ENCODE peak calls at places on chromosome 16, in five cellular contexts. E, Y, S, D and V are unnamed samples.

GRCh38 chr16:19329932-19330331 is 44.4 kb downstream of the CLEC19A start:
- DNase-seq in E (no peak), Y (no peak), S (no peak), D (peak; percentile 44), V (no peak)

GRCh38 chr16:89052824-89053724 is 40.6 kb upstream of the ACSF3 start:
- DNase-seq in E (peak; percentile 90), Y (peak; percentile 42), S (peak; percentile 100), D (peak; percentile 49), V (no peak)

GRCh38 chr16:70480127-70481105 is 26.0 kb downstream of the FCSK start:
- DNase-seq in E (no peak), Y (peak; percentile 42), S (no peak), D (no peak), V (no peak)

GRCh38 chr16:57696240-57696639 is 1.6 kb downstream of the DRC7 start:
- DNase-seq in E (no peak), Y (no peak), S (no peak), D (no peak), V (no peak)

GRCh38 chr16:16014329-16015224 is 65.2 kb downstream of the ABCC1 start:
- DNase-seq in E (no peak), Y (no peak), S (no peak), D (peak; percentile 42), V (peak; percentile 98)

GRCh38 chr16:51155901-51156810 is 5.1 kb upstream of the SALL1 start:
- DNase-seq in E (peak; percentile 28), Y (no peak), S (no peak), D (peak; percentile 63), V (no peak)

GRCh38 chr16:71504901-71505300 is 15.8 kb upstream of the ZNF19 start:
- DNase-seq in E (no peak), Y (no peak), S (no peak), D (no peak), V (no peak)

GRCh38 chr16:70250748-70251650 is 741 bp downstream of the EXOSC6 start:
- DNase-seq in E (peak; percentile 76), Y (peak; percentile 43), S (peak; percentile 46), D (peak; percentile 79), V (no peak)

GRCh38 chr16:27113341-27113841 is 46.7 kb downstream of the C16orf82 start:
- DNase-seq in E (no peak), Y (peak; percentile 65), S (no peak), D (no peak), V (peak; percentile 24)

GRCh38 chr16:760498-761343 is at the start of gene MSLN:
- DNase-seq in E (no peak), Y (peak; percentile 76), S (no peak), D (no peak), V (no peak)

GRCh38 chr16:50802000-50802399 is 60.1 kb downstream of the CYLD start:
- DNase-seq in E (no peak), Y (no peak), S (no peak), D (peak; percentile 21), V (no peak)

GRCh38 chr16:4472880-4473279 is 1.5 kb downstream of the NMRAL1 start:
- DNase-seq in E (no peak), Y (no peak), S (no peak), D (no peak), V (no peak)

GRCh38 chr16:15716694-15717447 is 66.8 kb downstream of the NDE1 start:
- DNase-seq in E (no peak), Y (no peak), S (no peak), D (no peak), V (no peak)

GRCh38 chr16:3170440-3171180 is 17.4 kb upstream of the OR1F1 start:
- DNase-seq in E (no peak), Y (no peak), S (no peak), D (peak; percentile 38), V (no peak)

GRCh38 chr16:25108054-25108453 is 3.5 kb upstream of the LCMT1 start:
- DNase-seq in E (peak; percentile 33), Y (no peak), S (no peak), D (no peak), V (no peak)

GRCh38 chr16:26672206-26672605 is 394.5 kb upstream of the C16orf82 start:
- DNase-seq in E (no peak), Y (no peak), S (no peak), D (no peak), V (no peak)

GRCh38 chr16:57110937-57111336 is 18.6 kb downstream of the CPNE2 start:
- DNase-seq in E (no peak), Y (no peak), S (no peak), D (no peak), V (no peak)

GRCh38 chr16:35776-36305 is 17.6 kb downstream of the POLR3K start:
- DNase-seq in E (no peak), Y (no peak), S (no peak), D (no peak), V (no peak)

GRCh38 chr16:56763305-56763916 is 33.5 kb downstream of the NUP93 start:
- DNase-seq in E (no peak), Y (no peak), S (no peak), D (no peak), V (no peak)

GRCh38 chr16:67158637-67159600 is 790 bp downstream of the TRADD start:
- DNase-seq in E (peak; percentile 61), Y (peak; percentile 54), S (peak; percentile 63), D (peak; percentile 67), V (no peak)

GRCh38 chr16:27217256-27217655 is 13.9 kb downstream of the KDM8 start:
- DNase-seq in E (peak; percentile 62), Y (no peak), S (no peak), D (peak; percentile 33), V (no peak)

GRCh38 chr16:58499615-58500328 is at the start of gene NDRG4:
- DNase-seq in E (peak; percentile 93), Y (peak; percentile 47), S (no peak), D (peak; percentile 79), V (peak; percentile 64)

GRCh38 chr16:17382949-17383348 is 87.8 kb downstream of the XYLT1 start:
- DNase-seq in E (no peak), Y (peak; percentile 52), S (no peak), D (no peak), V (no peak)

GRCh38 chr16:26454102-26454501 is 612.6 kb upstream of the C16orf82 start:
- DNase-seq in E (no peak), Y (no peak), S (no peak), D (peak; percentile 37), V (no peak)

GRCh38 chr16:3175157-3176153 is 12.5 kb upstream of the OR1F1 start:
- DNase-seq in E (no peak), Y (no peak), S (no peak), D (no peak), V (no peak)

GRCh38 chr16:84315422-84315821 is 20.7 kb downstream of the WFDC1 start:
- DNase-seq in E (no peak), Y (no peak), S (no peak), D (peak; percentile 41), V (no peak)

GRCh38 chr16:61274211-61274610 is 762.0 kb downstream of the CDH8 start:
- DNase-seq in E (no peak), Y (no peak), S (no peak), D (no peak), V (no peak)

GRCh38 chr16:3058173-3059030 is 7.0 kb upstream of the IL32 start:
- DNase-seq in E (peak; percentile 57), Y (peak; percentile 65), S (no peak), D (peak; percentile 36), V (no peak)

GRCh38 chr16:8094696-8095095 is 495.6 kb downstream of the TMEM114 start:
- DNase-seq in E (no peak), Y (no peak), S (no peak), D (no peak), V (no peak)

GRCh38 chr16:81601601-81602251 is 157.1 kb downstream of the CMIP start:
- DNase-seq in E (peak; percentile 48), Y (no peak), S (no peak), D (no peak), V (no peak)

GRCh38 chr16:72042157-72042660 is 12.1 kb upstream of the HP start:
- DNase-seq in E (no peak), Y (no peak), S (no peak), D (no peak), V (no peak)

GRCh38 chr16:17518441-17518840 is 47.7 kb upstream of the XYLT1 start:
- DNase-seq in E (no peak), Y (no peak), S (no peak), D (peak; percentile 72), V (no peak)

GRCh38 chr16:21950782-21951521 is 2.2 kb upstream of the UQCRC2 start:
- DNase-seq in E (peak; percentile 34), Y (peak; percentile 46), S (no peak), D (peak; percentile 63), V (no peak)

GRCh38 chr16:83878838-83879237 is 20.1 kb upstream of the MLYCD start:
- DNase-seq in E (peak; percentile 44), Y (peak; percentile 41), S (no peak), D (peak; percentile 75), V (no peak)

GRCh38 chr16:74726736-74727135 is 26.1 kb upstream of the MLKL start:
- DNase-seq in E (no peak), Y (peak; percentile 85), S (no peak), D (no peak), V (no peak)